ENCODE peak calls at places on chromosomes 16 and 17, in five cellular contexts. L, M, E, C and G are unnamed samples.

GRCh38 chr17:67221062-67221998 is 23.7 kb downstream of the HELZ start:
- DNase-seq in L (no peak), M (peak), E (peak), C (no peak), G (peak)

GRCh38 chr16:54911079-54911478 is 19.6 kb upstream of the IRX5 start:
- DNase-seq in L (no peak), M (no peak), E (no peak), C (no peak), G (no peak)

GRCh38 chr16:16137110-16137509 is 86.2 kb downstream of the ABCC6 start:
- DNase-seq in L (no peak), M (no peak), E (no peak), C (no peak), G (no peak)

GRCh38 chr17:32152130-32152529 is 9.8 kb downstream of the RHOT1 start:
- DNase-seq in L (no peak), M (no peak), E (peak), C (no peak), G (no peak)

GRCh38 chr16:87333101-87333500 is 15.9 kb upstream of the C16orf95 start:
- DNase-seq in L (no peak), M (no peak), E (no peak), C (no peak), G (no peak)

GRCh38 chr16:1309888-1310831 is 724 bp downstream of the UBE2I start:
- DNase-seq in L (no peak), M (peak), E (no peak), C (no peak), G (no peak)

GRCh38 chr16:3646348-3646920 is 8.1 kb upstream of the DNASE1 start:
- DNase-seq in L (peak), M (peak), E (peak), C (no peak), G (peak)

GRCh38 chr16:85615014-85615851 is 2.1 kb downstream of the GSE1 start:
- DNase-seq in L (peak), M (no peak), E (peak), C (no peak), G (peak)

GRCh38 chr17:48102700-48103378 is 1.6 kb upstream of the CBX1 start:
- DNase-seq in L (no peak), M (no peak), E (peak), C (no peak), G (no peak)

GRCh38 chr17:78236362-78237127 is 5.1 kb downstream of the TMEM235 start:
- DNase-seq in L (no peak), M (no peak), E (no peak), C (no peak), G (no peak)

GRCh38 chr17:49223517-49224197 is 6.9 kb downstream of the PHOSPHO1 start:
- DNase-seq in L (peak), M (peak), E (no peak), C (no peak), G (peak)

GRCh38 chr17:39626171-39626670 is 531 bp upstream of the PPP1R1B start:
- DNase-seq in L (no peak), M (peak), E (no peak), C (no peak), G (no peak)

GRCh38 chr17:60704170-60704569 is 26.5 kb downstream of the BCAS3 start:
- DNase-seq in L (no peak), M (no peak), E (peak), C (no peak), G (no peak)

GRCh38 chr17:76369804-76370203 is 14.6 kb upstream of the SPHK1 start:
- DNase-seq in L (no peak), M (no peak), E (no peak), C (no peak), G (no peak)

GRCh38 chr16:21033707-21034106 is 116.9 kb downstream of the DNAH3 start:
- DNase-seq in L (no peak), M (no peak), E (no peak), C (no peak), G (no peak)

GRCh38 chr16:75028544-75028943 is 29.7 kb downstream of the ZNRF1 start:
- DNase-seq in L (no peak), M (no peak), E (no peak), C (no peak), G (no peak)

GRCh38 chr16:84190731-84191388 is at the start of gene ADAD2:
- DNase-seq in L (peak), M (peak), E (no peak), C (no peak), G (peak)

GRCh38 chr17:38958326-38958725 is 8.9 kb downstream of the FBXO47 start:
- DNase-seq in L (no peak), M (no peak), E (no peak), C (no peak), G (no peak)

GRCh38 chr16:12898556-12898955 is 2.8 kb upstream of the SHISA9 start:
- DNase-seq in L (no peak), M (no peak), E (no peak), C (no peak), G (no peak)

GRCh38 chr16:64841071-64841470 is 280.8 kb downstream of the CDH11 start:
- DNase-seq in L (no peak), M (no peak), E (no peak), C (no peak), G (no peak)

GRCh38 chr17:39517224-39517623 is 55.9 kb downstream of the CDK12 start:
- DNase-seq in L (no peak), M (no peak), E (no peak), C (no peak), G (no peak)

GRCh38 chr17:67718325-67718941 is 697 bp downstream of the NOL11 start:
- DNase-seq in L (peak), M (peak), E (peak), C (no peak), G (peak)

GRCh38 chr17:31357831-31358400 is 33.6 kb upstream of the RAB11FIP4 start:
- DNase-seq in L (no peak), M (no peak), E (no peak), C (no peak), G (no peak)

GRCh38 chr16:1557576-1557975 is 24.1 kb downstream of the TMEM204 start:
- DNase-seq in L (no peak), M (no peak), E (no peak), C (no peak), G (no peak)

GRCh38 chr16:5506021-5506420 is 408.4 kb upstream of the EEF2KMT start:
- DNase-seq in L (no peak), M (no peak), E (no peak), C (no peak), G (no peak)

GRCh38 chr17:59260724-59261123 is 40.4 kb downstream of the GDPD1 start:
- DNase-seq in L (no peak), M (no peak), E (no peak), C (no peak), G (no peak)

GRCh38 chr16:11665071-11665491 is 3.2 kb upstream of the SNN start:
- DNase-seq in L (peak), M (no peak), E (no peak), C (no peak), G (no peak)

GRCh38 chr17:1000597-1001490 is 3.9 kb downstream of the TIMM22 start:
- DNase-seq in L (no peak), M (no peak), E (peak), C (no peak), G (no peak)

GRCh38 chr17:80925668-80926067 is 66.0 kb upstream of the CHMP6 start:
- DNase-seq in L (no peak), M (no peak), E (no peak), C (no peak), G (no peak)

GRCh38 chr17:57466042-57466471 is 209.7 kb downstream of the MSI2 start:
- DNase-seq in L (no peak), M (no peak), E (no peak), C (no peak), G (no peak)

GRCh38 chr16:88616320-88616719 is 22.1 kb upstream of the IL17C start:
- DNase-seq in L (no peak), M (no peak), E (no peak), C (no peak), G (no peak)

GRCh38 chr16:78490847-78491246 is 391.4 kb downstream of the WWOX start:
- DNase-seq in L (no peak), M (no peak), E (no peak), C (no peak), G (no peak)

DNA sequence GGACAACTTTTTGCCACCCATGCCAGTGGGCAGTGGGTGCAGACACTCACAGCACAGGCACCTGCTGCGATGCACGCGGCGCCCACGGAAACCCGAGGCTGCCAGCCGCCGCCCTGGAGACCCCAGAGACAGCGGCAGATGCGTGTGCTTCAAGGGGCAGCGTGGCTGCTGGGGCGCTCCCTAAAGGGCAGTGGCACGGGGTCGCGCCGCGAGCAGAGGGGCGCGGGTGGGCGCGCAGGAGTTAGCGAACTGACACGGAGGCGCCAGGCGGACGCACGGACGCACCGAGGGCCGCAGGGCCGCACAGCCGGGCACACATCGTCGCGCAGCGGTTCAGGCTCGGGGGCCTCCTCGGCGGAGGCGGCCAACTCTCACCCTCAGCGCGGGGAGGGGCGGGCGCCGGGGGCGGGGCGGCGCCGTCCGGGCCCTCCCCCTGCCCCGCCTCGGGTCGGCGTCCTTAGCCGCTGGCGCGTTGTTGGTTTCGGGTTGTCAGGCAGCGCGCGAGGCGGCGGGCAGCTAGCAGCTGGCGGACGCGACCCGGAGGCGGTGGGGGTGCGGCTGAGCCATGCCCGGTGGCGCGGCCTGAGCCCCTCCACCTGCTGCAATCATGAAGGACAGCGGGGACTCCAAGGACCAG is at the start of gene KIF19:
- DNase-seq in L (peak), M (peak), E (no peak), C (no peak), G (no peak)
- TF ChIP-seq KDM1A in L (peak), M (no peak), E (no peak), C (no peak), G (no peak)

GRCh38 chr17:62675701-62676100 is 48.2 kb downstream of the MRC2 start:
- DNase-seq in L (no peak), M (no peak), E (no peak), C (no peak), G (no peak)

GRCh38 chr17:62674363-62674739 is 46.9 kb downstream of the MRC2 start:
- DNase-seq in L (no peak), M (peak), E (no peak), C (no peak), G (no peak)

GRCh38 chr17:62676231-62676943 is 48.9 kb downstream of the MRC2 start:
- DNase-seq in L (no peak), M (no peak), E (no peak), C (no peak), G (no peak)

GRCh38 chr17:62674841-62675240 is 47.4 kb downstream of the MRC2 start:
- DNase-seq in L (no peak), M (no peak), E (no peak), C (no peak), G (no peak)

DNA sequence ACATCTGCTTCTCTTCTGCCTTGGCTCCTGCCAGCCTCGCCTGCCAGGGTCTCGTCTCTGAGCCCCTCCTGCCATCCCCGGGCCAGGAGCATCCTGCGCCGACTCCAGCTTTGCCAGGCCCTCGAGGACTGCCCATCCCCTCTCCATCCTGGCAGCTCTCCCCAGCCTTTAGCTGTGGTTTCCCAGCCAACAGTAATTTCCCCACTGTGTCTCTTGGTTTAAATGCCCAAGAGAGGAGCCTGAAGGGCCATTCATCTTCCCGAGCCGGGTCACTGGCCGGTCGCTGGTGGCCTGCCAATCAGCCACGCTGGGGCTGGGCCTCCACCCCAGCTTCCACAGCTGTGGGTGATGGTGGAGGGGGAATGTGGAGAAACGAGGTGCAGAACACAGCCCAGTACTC is 47.8 kb downstream of the MRC2 start:
- DNase-seq in L (no peak), M (no peak), E (no peak), C (no peak), G (no peak)
- TF ChIP-seq KDM1A in L (no peak), M (no peak), E (no peak), C (no peak), G (no peak)

GRCh38 chr16:27245276-27246231 is 23.0 kb downstream of the NSMCE1 start:
- DNase-seq in L (no peak), M (peak), E (no peak), C (no peak), G (peak)
- TF ChIP-seq KDM1A in L (no peak), M (peak), E (no peak), C (no peak), G (no peak)

DNA sequence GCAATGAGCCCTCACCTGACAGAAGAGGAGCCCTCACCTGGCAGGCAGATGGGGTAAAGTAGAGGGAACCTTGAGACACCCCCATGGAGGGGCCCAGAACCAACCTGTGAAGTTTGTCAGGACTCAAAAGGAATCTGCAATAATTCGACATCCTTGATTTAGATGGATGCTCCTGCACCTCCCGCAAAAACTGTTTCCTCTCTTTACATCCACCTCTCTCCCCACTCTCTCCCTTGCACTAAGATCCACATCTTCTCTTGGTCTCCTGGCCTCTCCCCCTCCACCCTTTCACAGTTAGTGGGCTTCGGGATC is 34.9 kb upstream of the RBFOX3 start:
- DNase-seq in L (peak), M (no peak), E (no peak), C (no peak), G (no peak)
- TF ChIP-seq KDM1A in L (no peak), M (no peak), E (no peak), C (no peak), G (no peak)

GRCh38 chr16:14298374-14299122 is 227.4 kb downstream of the MRTFB start:
- DNase-seq in L (no peak), M (no peak), E (no peak), C (no peak), G (no peak)
- TF ChIP-seq KDM1A in L (no peak), M (no peak), E (no peak), C (no peak), G (no peak)

DNA sequence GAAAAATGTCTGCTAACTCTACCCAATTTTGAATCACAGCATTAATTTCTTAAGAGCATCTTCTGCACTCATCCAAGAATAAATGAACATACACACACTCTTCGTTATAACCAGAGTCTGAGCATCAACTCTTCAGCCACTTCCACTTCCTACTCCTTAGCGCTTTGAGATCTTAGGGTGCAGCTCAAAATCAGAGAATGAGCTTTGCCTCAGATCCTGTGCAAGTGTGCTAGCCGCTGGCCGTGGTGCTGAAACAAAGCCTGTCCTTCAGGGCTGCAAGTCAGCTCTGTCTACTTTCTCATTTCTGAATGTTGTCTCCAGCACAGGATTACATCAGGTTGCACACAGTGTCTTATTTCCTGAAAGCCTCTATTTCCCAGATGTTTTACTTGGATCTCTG is 165.4 kb downstream of the AIPL1 start:
- DNase-seq in L (peak), M (peak), E (no peak), C (no peak), G (peak)
- TF ChIP-seq KDM1A in L (no peak), M (no peak), E (no peak), C (no peak), G (no peak)

DNA sequence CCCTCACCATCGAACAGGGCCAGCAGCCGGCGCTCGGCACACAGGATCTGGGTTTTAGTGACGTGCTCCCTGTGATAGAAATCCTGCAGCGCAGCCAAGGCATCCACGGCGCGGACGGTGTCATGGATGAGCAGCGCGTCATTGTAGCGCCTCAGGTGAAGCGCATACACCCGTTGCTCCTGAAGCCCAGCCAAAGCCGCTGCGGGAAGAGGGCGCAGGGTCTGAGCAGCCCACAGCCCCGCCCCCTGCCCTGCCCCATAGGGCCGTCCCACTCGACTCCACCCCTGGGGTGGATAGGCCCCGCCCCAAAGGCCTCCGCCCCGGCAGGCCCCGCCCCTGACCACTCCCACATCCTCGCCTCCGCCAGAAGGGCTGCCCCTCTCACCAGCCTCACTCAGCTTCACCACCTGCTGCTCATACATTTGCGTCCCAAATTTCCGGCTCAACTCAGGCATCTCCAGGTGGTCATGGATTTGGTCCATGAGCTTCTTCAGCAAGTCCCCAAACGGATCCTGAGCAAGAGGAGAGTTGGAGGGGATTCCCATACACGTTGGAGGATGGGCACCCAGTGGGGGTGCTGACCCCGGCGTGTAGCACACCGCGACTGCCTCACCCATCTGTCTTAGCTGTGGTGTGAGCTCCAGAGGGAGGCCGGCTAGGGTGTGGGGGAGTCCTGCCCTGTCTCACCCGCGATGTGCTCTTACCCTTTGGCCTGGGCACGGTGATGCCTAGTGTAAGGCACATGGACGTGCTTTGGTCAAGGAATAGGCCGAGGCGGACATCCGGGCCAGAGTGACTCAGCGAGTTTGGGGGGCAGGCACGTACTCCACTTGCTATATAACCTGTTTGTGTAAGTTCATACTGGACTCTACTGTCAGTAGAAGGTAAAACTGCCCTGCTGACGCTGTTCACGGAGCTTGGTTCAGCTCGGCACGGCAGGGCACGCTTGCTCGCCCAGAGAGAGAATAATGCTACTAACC is 4.6 kb downstream of the DHX58 start:
- DNase-seq in L (peak), M (peak), E (no peak), C (no peak), G (peak)
- TF ChIP-seq KDM1A in L (no peak), M (no peak), E (no peak), C (no peak), G (no peak)